ENCODE peak calls at places on chromosomes 13 and 19, in six cellular contexts. J is DMS79 treated with DMSO at 0.1 percent for 48 hours; Y is thoracic aorta; H is GM12892; V is stimulated activated CD4-positive, alpha-beta T cell treated with anti-CD3 and anti-CD28 coated beads, Interleukin-4, amount 100 ng/mL, for 1 hour; Z is AG10803. P is an unnamed sample.

GRCh38 chr13:37074703-37075102 is 15.2 kb upstream of the SUPT20H start:
- DNase-seq in Z (peak; percentile 59), V (no peak), Y (no peak), H (no peak), J (peak; percentile 35), P (no peak)

GRCh38 chr19:3855321-3855720 is 13.5 kb downstream of the ZFR2 start:
- DNase-seq in J (no peak), Z (no peak), V (no peak), H (no peak), Y (no peak), P (no peak)

GRCh38 chr13:20159646-20160345 is 1.1 kb downstream of the GJA3 start:
- DNase-seq in J (no peak), Y (no peak), H (no peak), Z (no peak), V (no peak), P (no peak)

GRCh38 chr19:18044825-18045304 is 36.9 kb downstream of the ARRDC2 start:
- DNase-seq in Z (peak; percentile 67), V (peak; percentile 81), Y (no peak), J (peak; percentile 78), H (peak; percentile 82), P (peak; percentile 37)

GRCh38 chr13:40057228-40057627 is 401.8 kb downstream of the COG6 start:
- DNase-seq in J (no peak), V (no peak), Z (no peak), Y (no peak), H (no peak), P (no peak)

GRCh38 chr13:47656651-47657050 is 344.4 kb downstream of the SUCLA2 start:
- DNase-seq in Z (no peak), J (no peak), V (no peak), Y (no peak), H (no peak), P (no peak)

GRCh38 chr19:13026478-13026999 is 31.3 kb downstream of the NFIX start:
- DNase-seq in H (no peak), Z (peak; percentile 60), Y (no peak), V (no peak), J (peak; percentile 99), P (no peak)

GRCh38 chr19:42074513-42075363 is 1.2 kb upstream of the ZNF574 start:
- DNase-seq in Z (no peak), V (no peak), H (peak; percentile 48), Y (no peak), J (no peak), P (no peak)

GRCh38 chr19:32232449-32232848 is 113.0 kb upstream of the ZNF507 start:
- DNase-seq in Z (no peak), J (no peak), V (no peak), H (no peak), Y (no peak), P (no peak)

GRCh38 chr19:1068111-1069001 is 1.4 kb downstream of the ARHGAP45 start:
- DNase-seq in V (peak; percentile 57), Z (no peak), Y (no peak), H (no peak), J (no peak), P (no peak)

GRCh38 chr13:26855071-26855470 is 94.5 kb upstream of the GPR12 start:
- DNase-seq in V (no peak), H (no peak), J (no peak), Z (no peak), Y (no peak), P (peak; percentile 80)

GRCh38 chr13:50161052-50161451 is 145.8 kb downstream of the KCNRG start:
- DNase-seq in J (no peak), Z (peak; percentile 35), Y (no peak), V (no peak), H (no peak), P (no peak)

GRCh38 chr19:2809387-2810140 is 10.1 kb upstream of the ZNF554 start:
- DNase-seq in Z (no peak), J (no peak), V (no peak), Y (no peak), H (no peak), P (no peak)

GRCh38 chr13:83414393-83414792 is 467.9 kb downstream of the SLITRK1 start:
- DNase-seq in V (no peak), J (no peak), Y (no peak), H (no peak), Z (no peak), P (no peak)

GRCh38 chr19:40611096-40611495 is 9.9 kb downstream of the LTBP4 start:
- DNase-seq in V (no peak), Z (no peak), J (no peak), Y (no peak), H (no peak), P (no peak)